ENCODE peak calls at places on chromosomes 3 and 15, in four cellular contexts. U is K562, V is H1, K is HepG2. O is an unnamed sample.
A peak's percentile ranks its signal among the peaks of the same experiment; 100 is the strongest.

GRCh38 chr15:56919708-56920637 is 1.5 kb downstream of the TCF12 start:
- DNase-seq in U (no peak), V (peak; percentile 60), K (peak; percentile 18), O (no peak)

GRCh38 chr3:5016218-5017161 is 37.3 kb downstream of the BHLHE40 start:
- DNase-seq in U (peak; percentile 81), V (no peak), K (peak; percentile 86), O (peak; percentile 72)

GRCh38 chr3:113212155-113212844 is 943 bp downstream of the BOC start:
- DNase-seq in U (no peak), V (peak; percentile 75), K (no peak), O (no peak)

GRCh38 chr3:148962513-148962912 is 28.8 kb upstream of the GYG1 start:
- DNase-seq in U (peak; percentile 9), V (peak; percentile 56), K (peak; percentile 5), O (peak; percentile 56)

GRCh38 chr15:47300596-47300995 is 416.7 kb upstream of the SEMA6D start:
- DNase-seq in U (no peak), V (no peak), K (no peak), O (no peak)

GRCh38 chr15:63050737-63051700 is 8.5 kb downstream of the TPM1 start:
- DNase-seq in U (no peak), V (no peak), K (peak; percentile 78), O (no peak)

GRCh38 chr3:156445117-156445968 is 109.6 kb downstream of the SSR3 start:
- DNase-seq in U (no peak), V (no peak), K (no peak), O (no peak)

GRCh38 chr3:44685128-44685800 is 27.2 kb upstream of the ZNF502 start:
- DNase-seq in U (peak; percentile 52), V (no peak), K (no peak), O (no peak)

GRCh38 chr3:136018876-136019275 is 53.3 kb downstream of the PPP2R3A start:
- DNase-seq in U (no peak), V (no peak), K (no peak), O (no peak)

GRCh38 chr15:44588541-44588940 is 51.6 kb downstream of the EIF3J start:
- DNase-seq in U (no peak), V (no peak), K (peak; percentile 68), O (no peak)

GRCh38 chr3:55490194-55490913 is 3.2 kb upstream of the WNT5A start:
- DNase-seq in U (no peak), V (no peak), K (no peak), O (no peak)

GRCh38 chr15:99102332-99103235 is 2.3 kb upstream of the SYNM start:
- DNase-seq in U (no peak), V (no peak), K (no peak), O (no peak)

GRCh38 chr15:52943746-52944145 is 153.6 kb upstream of the ONECUT1 start:
- DNase-seq in U (no peak), V (no peak), K (no peak), O (no peak)

GRCh38 chr15:36688310-36689102 is 109.1 kb downstream of the CDIN1 start:
- DNase-seq in U (no peak), V (no peak), K (no peak), O (no peak)

GRCh38 chr3:55501905-55502304 is 14.8 kb upstream of the WNT5A start:
- DNase-seq in U (no peak), V (no peak), K (no peak), O (no peak)

GRCh38 chr3:194989251-194989650 is 281.7 kb downstream of the XXYLT1 start:
- DNase-seq in U (no peak), V (peak; percentile 10), K (no peak), O (no peak)

GRCh38 chr3:189927975-189928895 is 192.5 kb downstream of the P3H2 start:
- DNase-seq in U (no peak), V (no peak), K (no peak), O (no peak)

GRCh38 chr15:74350295-74351275 is 16.9 kb downstream of the CYP11A1 start:
- DNase-seq in U (no peak), V (no peak), K (no peak), O (no peak)

GRCh38 chr15:55587321-55588069 is 650 bp downstream of the PYGO1 start:
- DNase-seq in U (no peak), V (peak; percentile 70), K (peak; percentile 31), O (no peak)

GRCh38 chr15:100958326-100959065 is 39.3 kb downstream of the LRRK1 start:
- DNase-seq in U (no peak), V (no peak), K (no peak), O (no peak)

GRCh38 chr3:99384596-99384995 is 253.8 kb upstream of the COL8A1 start:
- DNase-seq in U (no peak), V (no peak), K (no peak), O (no peak)

GRCh38 chr3:167733961-167734497 is 663 bp downstream of the PDCD10 start:
- DNase-seq in U (no peak), V (no peak), K (peak; percentile 18), O (no peak)
- TF ChIP-seq SP1 in U (no peak), V (peak; percentile 16), K (no peak), O (no peak)

GRCh38 chr3:169764164-169764452 is 752 bp downstream of the TERC start:
- DNase-seq in U (no peak), V (no peak), K (no peak), O (no peak)
- TF ChIP-seq FOSL1 in U (no peak), V (no peak), K (no peak), O (no peak)

GRCh38 chr15:39174332-39174731 is 406.5 kb upstream of the THBS1 start:
- DNase-seq in U (no peak), V (no peak), K (no peak), O (no peak)
- TF ChIP-seq SRF in U (no peak), V (no peak), K (no peak), O (no peak)

GRCh38 chr3:184639351-184639750 is 72.5 kb downstream of the MAGEF1 start:
- DNase-seq in U (no peak), V (no peak), K (no peak), O (no peak)
- TF ChIP-seq SP1 in U (no peak), V (no peak), K (no peak), O (no peak)

GRCh38 chr3:187739125-187739560 is 6.1 kb downstream of the BCL6 start:
- DNase-seq in U (no peak), V (peak; percentile 76), K (no peak), O (no peak)
- TF ChIP-seq FOSL1 in U (no peak), V (no peak), K (no peak), O (no peak)

GRCh38 chr3:13482106-13482690 is 2.1 kb downstream of the HDAC11 start:
- DNase-seq in U (no peak), V (no peak), K (no peak), O (no peak)

GRCh38 chr3:13483988-13484695 is 4.0 kb downstream of the HDAC11 start:
- DNase-seq in U (no peak), V (no peak), K (no peak), O (no peak)

GRCh38 chr3:13483286-13483685 is 3.2 kb downstream of the HDAC11 start:
- DNase-seq in U (no peak), V (no peak), K (no peak), O (no peak)

GRCh38 chr3:13487403-13487802 is 7.3 kb downstream of the HDAC11 start:
- DNase-seq in U (no peak), V (no peak), K (no peak), O (no peak)

GRCh38 chr3:13484861-13485590 is 4.9 kb downstream of the HDAC11 start:
- DNase-seq in U (peak; percentile 92), V (no peak), K (peak; percentile 80), O (peak; percentile 52)
- TF ChIP-seq SRF in U (peak; percentile 81), V (no peak), K (no peak), O (no peak)

DNA sequence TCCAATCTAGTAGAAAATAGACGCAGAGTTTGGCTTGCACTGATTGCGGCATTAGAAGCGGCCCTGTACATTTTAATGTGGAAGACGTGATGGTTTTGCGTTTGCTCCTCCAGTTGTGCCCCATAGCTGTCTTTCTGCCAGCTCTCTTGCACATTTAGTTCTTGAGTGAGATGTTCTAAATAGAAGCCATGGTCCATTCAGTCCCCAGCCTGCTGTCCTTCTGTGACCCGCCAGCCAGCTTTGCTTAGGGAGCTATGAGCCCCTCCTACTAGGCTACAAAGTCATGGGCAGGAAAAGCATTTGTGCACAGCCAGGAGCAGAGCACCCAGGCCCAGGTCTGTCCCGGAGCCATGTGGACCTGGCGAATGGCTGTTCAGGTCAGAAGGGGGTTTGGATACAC is 50.3 kb downstream of the APBA2 start:
- DNase-seq in U (no peak), V (no peak), K (no peak), O (no peak)
- TF ChIP-seq SP1 in U (no peak), V (no peak), K (no peak), O (no peak)

DNA sequence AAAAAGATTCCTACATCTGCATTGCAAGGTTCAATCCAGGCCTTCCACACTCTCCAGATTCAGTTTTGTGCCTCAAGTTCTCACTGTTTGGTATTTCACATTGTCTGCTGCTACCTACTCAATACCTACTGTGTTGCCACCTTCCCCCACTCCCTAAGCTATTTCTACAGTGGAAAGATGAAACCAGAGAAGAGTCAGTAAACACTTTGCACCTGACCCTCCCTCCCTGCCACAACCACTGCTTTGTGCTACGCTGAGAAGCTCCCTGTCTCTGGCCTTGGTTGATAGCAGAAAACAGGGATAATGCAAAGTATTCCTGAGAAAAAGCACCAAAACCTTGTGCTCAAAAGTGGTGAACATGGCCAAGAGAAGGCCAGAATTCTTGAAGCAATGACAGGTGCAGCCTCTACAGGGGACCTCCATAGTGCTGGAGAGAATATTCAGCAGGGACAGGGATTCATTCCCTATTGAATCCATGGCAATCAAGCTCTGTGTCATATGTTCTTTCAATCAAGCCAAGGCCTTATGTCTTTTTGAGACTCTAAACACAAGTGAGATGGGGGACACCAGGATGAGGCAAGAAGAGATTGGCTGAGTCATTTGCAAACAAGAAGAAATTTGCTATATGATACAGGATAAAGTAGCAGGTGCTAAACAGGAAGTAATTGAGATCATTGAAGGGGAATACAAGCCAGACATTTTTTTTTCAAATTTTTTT is 83.5 kb upstream of the LIPC start:
- DNase-seq in U (no peak), V (no peak), K (peak; percentile 50), O (no peak)
- TF ChIP-seq FOSL1 in U (no peak), V (no peak), K (no peak), O (no peak)

GRCh38 chr3:153830552-153830951 is 290.6 kb upstream of the ARHGEF26 start:
- DNase-seq in U (no peak), V (no peak), K (no peak), O (no peak)

GRCh38 chr3:153840487-153840886 is 280.7 kb upstream of the ARHGEF26 start:
- DNase-seq in U (no peak), V (no peak), K (no peak), O (no peak)

GRCh38 chr3:153829596-153830170 is 291.5 kb upstream of the ARHGEF26 start:
- DNase-seq in U (no peak), V (no peak), K (no peak), O (no peak)

DNA sequence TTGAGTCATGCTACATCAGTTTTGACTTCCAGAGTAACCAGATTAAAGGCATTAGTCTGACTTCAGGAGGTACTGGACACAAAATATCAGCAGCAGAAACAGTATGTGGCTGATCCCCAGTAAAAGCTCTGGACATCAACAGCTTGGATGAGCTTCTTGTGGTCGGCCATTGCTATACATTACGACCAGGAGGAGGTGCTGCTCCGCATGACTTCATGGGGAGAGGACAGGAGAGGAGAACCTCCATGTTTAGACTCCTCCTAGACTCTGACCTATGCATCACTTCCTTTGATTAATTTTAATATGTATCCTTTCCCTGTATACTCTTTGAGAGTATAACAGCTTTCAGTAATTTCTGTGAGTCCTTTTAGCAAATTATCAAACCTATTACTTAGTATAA is 285.6 kb upstream of the ARHGEF26 start:
- DNase-seq in U (no peak), V (no peak), K (no peak), O (no peak)
- TF ChIP-seq SRF in U (no peak), V (no peak), K (no peak), O (no peak)

GRCh38 chr3:18069564-18069963 is 327.1 kb upstream of the TBC1D5 start:
- DNase-seq in U (no peak), V (no peak), K (no peak), O (no peak)
- TF ChIP-seq SP1 in U (no peak), V (no peak), K (no peak), O (peak; percentile 10)